ENCODE peak calls at places on chromosomes 11 and 22, in six cellular contexts. N is fibroblast of lung, L is AG10803, J is choroid plexus epithelial cell, P is WERI-Rb-1, O is AG04450. Q is an unnamed sample.

GRCh38 chr11:2924381-2924780 is 4.8 kb downstream of the PHLDA2 start:
- DNase-seq in O (no peak), J (no peak), L (no peak), P (no peak), N (no peak), Q (no peak)

GRCh38 chr11:44083906-44084305 is 11.6 kb upstream of the EXT2 start:
- DNase-seq in N (no peak), P (no peak), O (no peak), L (no peak), J (peak), Q (no peak)

GRCh38 chr11:128500488-128500887 is 86.9 kb downstream of the ETS1 start:
- DNase-seq in O (no peak), N (peak), P (no peak), L (peak), J (peak), Q (no peak)

GRCh38 chr11:68542617-68543016 is 82.1 kb downstream of the PPP6R3 start:
- DNase-seq in N (peak), L (peak), O (peak), J (peak), P (no peak), Q (no peak)

GRCh38 chr11:69010361-69010891 is 2.6 kb downstream of the MRGPRF start:
- DNase-seq in P (no peak), J (no peak), O (no peak), N (peak), L (no peak), Q (peak)

GRCh38 chr11:96001037-96001436 is 77.1 kb upstream of the MTMR2 start:
- DNase-seq in N (peak), P (no peak), J (peak), L (peak), O (peak), Q (no peak)

GRCh38 chr11:92854952-92855351 is 114.5 kb upstream of the MTNR1B start:
- DNase-seq in L (no peak), P (no peak), O (no peak), N (peak), J (no peak), Q (no peak)

GRCh38 chr11:93525601-93526000 is 17.6 kb downstream of the SMCO4 start:
- DNase-seq in J (peak), N (peak), O (no peak), L (peak), P (no peak), Q (no peak)

GRCh38 chr22:20967697-20968201 is 694 bp downstream of the AIFM3 start:
- DNase-seq in N (no peak), O (no peak), J (no peak), P (peak), L (no peak), Q (no peak)

GRCh38 chr22:20965104-20965887 is 1.8 kb upstream of the AIFM3 start:
- DNase-seq in P (no peak), J (no peak), L (no peak), O (no peak), N (no peak), Q (no peak)

GRCh38 chr22:20966883-20967696 is at the start of gene AIFM3:
- DNase-seq in J (no peak), O (no peak), P (no peak), N (no peak), L (no peak), Q (no peak)

GRCh38 chr22:20964799-20965103 is 2.3 kb upstream of the AIFM3 start:
- DNase-seq in O (no peak), N (no peak), P (no peak), L (no peak), J (no peak), Q (no peak)

DNA sequence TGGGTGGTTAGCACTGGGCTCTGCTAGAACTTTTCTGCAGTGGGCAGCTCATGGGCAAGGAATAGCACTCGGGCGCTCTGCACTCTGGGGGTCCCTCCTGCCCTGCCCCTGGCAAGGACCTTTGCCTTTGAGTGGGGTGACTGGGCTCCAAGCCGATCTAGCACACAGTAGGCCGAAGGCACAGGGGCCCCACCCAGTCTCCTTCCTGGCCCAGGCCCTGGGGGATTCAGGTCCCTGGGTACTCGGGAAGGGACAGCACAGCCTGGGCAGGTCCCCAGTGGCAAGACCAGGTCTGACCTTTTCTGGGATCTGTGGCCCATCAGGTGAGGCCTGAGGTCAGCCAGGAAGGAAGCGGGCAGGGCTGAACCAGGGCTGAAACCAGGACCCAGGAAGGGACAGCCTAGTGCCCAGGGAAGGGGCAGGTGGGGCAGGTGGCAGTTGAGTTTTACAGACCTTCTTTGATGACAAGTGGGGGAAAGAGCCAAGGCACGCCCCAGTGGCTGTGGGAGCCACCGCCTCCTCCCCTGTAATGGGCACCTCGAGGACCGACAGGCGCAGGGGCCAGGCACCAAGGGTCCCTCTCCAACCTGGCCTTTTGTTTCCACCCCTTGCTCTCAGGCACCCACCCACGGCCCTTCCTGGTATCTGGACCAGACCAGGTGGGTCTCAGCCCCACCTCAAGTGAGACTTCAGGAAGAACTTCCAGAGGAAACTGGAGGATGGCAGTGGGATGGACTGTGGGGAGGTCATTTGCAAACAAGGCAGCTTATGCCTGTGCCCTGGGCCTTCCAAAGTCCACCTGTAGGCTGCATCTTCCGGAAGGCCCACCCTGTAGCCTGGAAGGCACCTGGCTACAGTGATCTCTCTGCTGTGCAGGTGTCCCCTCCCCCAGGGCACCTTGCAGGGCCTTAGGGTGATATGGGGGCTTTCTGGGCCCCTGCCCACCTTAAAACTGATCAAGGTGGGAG is 883 bp upstream of the AIFM3 start:
- DNase-seq in P (no peak), J (no peak), L (no peak), O (no peak), N (no peak), Q (no peak)
- H3K4me3 ChIP-seq in P (no peak), J (no peak), L (no peak), O (no peak), N (no peak), Q (no peak)

GRCh38 chr11:45266693-45267451 is 19.3 kb downstream of the SYT13 start:
- DNase-seq in L (no peak), J (no peak), P (peak), N (no peak), O (no peak), Q (no peak)
- TF ChIP-seq CTCF in L (peak), J (peak), P (peak), N (peak), O (peak), Q (peak)

GRCh38 chr22:45612451-45612901 is 59.2 kb upstream of the ATXN10 start:
- DNase-seq in L (peak), O (peak), N (peak), P (no peak), J (peak), Q (peak)
- H3K4me3 ChIP-seq in L (peak), O (peak), N (no peak), P (no peak), J (peak), Q (peak)

GRCh38 chr11:124758355-124759267 is 3.5 kb downstream of the ESAM start:
- DNase-seq in O (no peak), J (peak), P (no peak), L (peak), N (peak), Q (peak)
- TF ChIP-seq CTCF in O (peak), J (peak), P (peak), L (peak), N (peak), Q (peak)

GRCh38 chr11:36408476-36409136 is 101.5 kb downstream of the TRAF6 start:
- DNase-seq in L (no peak), P (no peak), N (no peak), O (no peak), J (no peak), Q (no peak)
- H3K4me3 ChIP-seq in L (no peak), P (no peak), N (no peak), O (no peak), J (no peak), Q (no peak)

GRCh38 chr11:116357769-116358544 is 414.8 kb downstream of the BUD13 start:
- DNase-seq in L (no peak), N (peak), P (no peak), O (no peak), J (no peak), Q (peak)
- TF ChIP-seq CTCF in L (no peak), N (no peak), P (peak), O (peak), J (no peak), Q (peak)

DNA sequence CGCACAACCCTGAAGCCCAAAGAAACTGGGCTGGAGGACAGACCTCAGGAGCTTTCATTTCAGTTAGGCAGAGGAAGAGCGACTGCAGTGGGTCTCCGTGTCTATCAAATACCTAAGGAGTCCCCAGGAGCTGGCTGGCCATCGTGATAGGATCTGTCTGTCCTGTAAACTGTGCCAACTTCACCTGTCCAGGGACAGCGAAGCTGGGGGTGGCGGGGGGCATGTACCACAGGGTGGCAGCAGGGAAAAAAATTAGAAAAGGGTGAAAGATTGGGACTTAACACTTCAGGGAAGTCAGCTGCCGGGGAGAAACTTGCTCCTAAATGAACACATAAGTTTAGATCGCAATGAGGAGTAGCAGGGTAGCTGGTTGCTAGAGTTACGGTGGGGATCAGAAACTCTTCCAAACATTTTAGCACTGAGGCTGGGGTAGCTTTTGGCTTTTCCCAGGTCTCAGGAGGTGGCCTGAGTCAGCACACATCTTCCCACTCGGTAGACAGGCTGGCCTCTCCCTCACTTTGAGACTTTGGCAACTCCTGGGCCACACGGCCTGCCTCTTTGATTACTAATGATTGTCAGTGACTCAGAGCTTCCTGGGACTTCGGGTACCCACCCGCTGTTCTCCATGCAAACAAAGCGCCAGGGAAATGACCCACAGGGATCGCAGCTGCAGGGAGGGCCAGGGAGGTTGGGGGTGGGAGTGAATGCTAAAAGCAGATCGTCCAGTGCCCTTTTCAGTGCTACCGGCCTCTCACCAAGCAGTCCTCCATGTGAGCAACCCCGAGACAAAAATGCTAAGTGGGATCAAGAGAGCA is 2.9 kb upstream of the MTFP1 start:
- DNase-seq in L (peak), P (peak), J (peak), O (peak), N (peak), Q (peak)
- H3K4me3 ChIP-seq in L (peak), P (peak), J (peak), O (peak), N (peak), Q (peak)